ENCODE peak calls at places on chromosomes 3 and 15, in five cellular contexts. U is WERI-Rb-1; S is CD4-positive, alpha-beta memory T cell; N is Peyer's patch; K is GM23338. B is an unnamed sample. For H3K36me3, the result is how much of the 10 kb centered on the place peaks cover.

GRCh38 chr15:96442076-96442475 is 111.6 kb downstream of the NR2F2 start:
- DNase-seq in U (no peak), S (no peak), N (no peak), K (no peak), B (no peak)

GRCh38 chr3:101695779-101696372 is 9.4 kb upstream of the RPL24 start:
- DNase-seq in U (peak), S (peak), N (no peak), K (peak), B (no peak)

GRCh38 chr3:11434017-11434526 is 161.9 kb downstream of the ATG7 start:
- DNase-seq in U (no peak), S (no peak), N (no peak), K (no peak), B (peak)

GRCh38 chr3:108124337-108125150 is 33.7 kb upstream of the CD47 start:
- DNase-seq in U (no peak), S (peak), N (no peak), K (peak), B (no peak)

GRCh38 chr15:58213587-58214360 is 75.6 kb downstream of the AQP9 start:
- DNase-seq in U (no peak), S (no peak), N (no peak), K (no peak), B (no peak)

GRCh38 chr3:151559736-151560135 is 98.9 kb upstream of the IGSF10 start:
- DNase-seq in U (no peak), S (no peak), N (no peak), K (no peak), B (no peak)

GRCh38 chr3:98039322-98040024 is 4.4 kb upstream of the GABRR3 start:
- DNase-seq in U (peak), S (peak), N (no peak), K (peak), B (peak)

GRCh38 chr3:71978150-71978721 is 193.3 kb upstream of the PROK2 start:
- DNase-seq in U (no peak), S (no peak), N (no peak), K (no peak), B (no peak)

GRCh38 chr15:57395292-57395691 is 19.0 kb downstream of the CGNL1 start:
- DNase-seq in U (peak), S (no peak), N (no peak), K (no peak), B (no peak)

GRCh38 chr3:119538772-119539171 is 20.6 kb downstream of the CD80 start:
- DNase-seq in U (no peak), S (no peak), N (no peak), K (no peak), B (no peak)

GRCh38 chr15:59688383-59688887 is 685 bp downstream of the BNIP2 start:
- DNase-seq in U (no peak), S (peak), N (no peak), K (peak), B (no peak)

GRCh38 chr15:92163641-92164040 is 230.0 kb upstream of the ST8SIA2 start:
- DNase-seq in U (no peak), S (no peak), N (no peak), K (no peak), B (no peak)

GRCh38 chr3:139285691-139286090 is 58.1 kb upstream of the MRPS22 start:
- DNase-seq in U (peak), S (no peak), N (no peak), K (no peak), B (no peak)

GRCh38 chr15:99454941-99455795 is 110.6 kb upstream of the MEF2A start:
- DNase-seq in U (peak), S (no peak), N (peak), K (no peak), B (no peak)

GRCh38 chr3:128226794-128227399 is 73.6 kb downstream of the EEFSEC start:
- DNase-seq in U (peak), S (no peak), N (no peak), K (peak), B (peak)

DNA sequence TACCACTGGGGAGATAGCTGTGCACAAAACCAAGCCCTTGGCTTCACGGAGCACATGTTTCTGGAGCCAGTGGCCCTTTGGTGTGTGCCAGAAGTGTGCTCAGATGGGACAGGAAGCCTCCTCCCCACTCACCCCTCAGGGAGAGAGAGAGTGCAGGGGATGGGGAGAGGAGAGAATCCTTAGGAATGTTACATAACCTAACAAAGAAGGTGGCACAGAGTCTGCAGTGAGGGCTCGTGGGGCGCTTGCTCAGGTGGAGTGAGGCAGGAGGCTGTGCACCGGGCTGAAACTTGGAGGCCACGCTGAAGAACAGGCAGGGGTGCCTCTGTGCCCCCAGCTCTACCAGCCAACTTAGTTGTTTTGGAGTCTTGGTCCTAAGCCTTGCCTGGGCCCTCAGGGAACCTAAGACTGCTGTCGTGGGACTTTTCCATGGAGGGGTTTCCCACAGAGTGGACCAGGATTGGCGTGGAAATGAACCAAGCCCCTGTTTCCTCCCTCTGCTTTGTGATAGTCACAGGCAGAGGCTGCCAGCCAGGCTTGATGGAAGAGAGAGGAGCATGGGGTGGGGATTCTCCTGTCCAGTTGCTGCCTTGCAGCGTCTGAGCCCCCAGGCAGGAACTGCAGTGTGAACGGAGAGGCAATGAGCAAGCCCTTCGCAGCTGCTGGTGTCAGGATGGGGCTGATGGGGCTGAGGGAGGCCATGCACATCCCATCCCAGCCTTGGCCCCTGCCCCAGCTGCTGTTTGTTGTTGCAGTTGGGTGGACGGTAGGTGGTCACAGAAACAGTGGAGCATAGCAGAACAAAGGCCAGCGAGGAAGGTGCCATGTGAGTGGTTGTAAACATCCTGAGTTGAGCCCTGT is 32.7 kb downstream of the PDIA5 start:
- DNase-seq in U (no peak), S (no peak), N (peak), K (peak), B (no peak)
- H3K36me3 ChIP-seq in U (half or more), S (under half), N (under half), K (under half), B (under half)

DNA sequence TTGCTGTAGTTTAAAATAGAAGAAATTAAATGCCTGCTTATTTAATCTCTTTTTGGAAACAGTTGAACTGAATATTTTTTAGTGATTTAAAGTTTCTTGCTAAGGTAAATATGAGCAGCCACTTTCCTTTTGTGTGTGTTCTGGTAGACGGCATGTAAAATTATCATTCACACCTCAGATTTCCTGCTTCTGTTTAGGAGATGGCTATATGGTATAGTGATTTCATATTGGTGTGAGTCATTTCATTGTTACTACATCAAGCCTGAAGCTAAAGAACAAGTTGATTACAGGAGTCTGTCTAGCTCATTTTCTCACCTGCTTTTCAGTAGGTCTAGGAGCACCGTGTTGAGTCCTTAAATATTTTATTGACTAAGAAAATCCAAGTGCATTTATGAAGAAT is 2.2 kb downstream of the LRCH3 start:
- DNase-seq in U (no peak), S (peak), N (no peak), K (no peak), B (no peak)
- H3K4me3 ChIP-seq in U (no peak), S (no peak), N (no peak), K (peak), B (no peak)

DNA sequence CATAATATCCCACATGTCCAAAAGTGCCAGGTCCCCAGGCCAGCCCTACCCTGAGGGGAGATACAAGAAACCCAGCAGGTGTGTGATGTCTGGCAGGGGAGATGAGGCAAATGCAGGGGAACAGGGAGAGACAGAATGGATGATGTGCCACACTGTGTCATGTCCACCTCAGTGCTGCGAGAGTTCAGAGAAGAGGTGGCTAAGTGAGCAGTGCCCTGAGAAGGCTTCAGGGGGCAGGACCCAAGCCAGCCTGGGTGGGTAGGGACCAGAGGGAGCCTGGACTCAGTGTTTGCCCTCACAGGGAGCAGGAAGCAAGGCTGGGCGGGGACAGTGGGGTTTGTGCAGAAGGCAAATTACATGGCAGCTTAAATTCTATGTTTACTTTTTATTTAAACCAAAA is 61.2 kb downstream of the KLHL6 start:
- DNase-seq in U (no peak), S (no peak), N (no peak), K (no peak), B (no peak)
- H3K36me3 ChIP-seq in U (under half), S (under half), N (under half), K (under half), B (under half)

GRCh38 chr3:32457971-32458471 is 44.6 kb downstream of the CMTM6 start:
- DNase-seq in U (no peak), S (peak), N (no peak), K (no peak), B (no peak)
- H3K4me3 ChIP-seq in U (no peak), S (no peak), N (peak), K (no peak), B (no peak)

DNA sequence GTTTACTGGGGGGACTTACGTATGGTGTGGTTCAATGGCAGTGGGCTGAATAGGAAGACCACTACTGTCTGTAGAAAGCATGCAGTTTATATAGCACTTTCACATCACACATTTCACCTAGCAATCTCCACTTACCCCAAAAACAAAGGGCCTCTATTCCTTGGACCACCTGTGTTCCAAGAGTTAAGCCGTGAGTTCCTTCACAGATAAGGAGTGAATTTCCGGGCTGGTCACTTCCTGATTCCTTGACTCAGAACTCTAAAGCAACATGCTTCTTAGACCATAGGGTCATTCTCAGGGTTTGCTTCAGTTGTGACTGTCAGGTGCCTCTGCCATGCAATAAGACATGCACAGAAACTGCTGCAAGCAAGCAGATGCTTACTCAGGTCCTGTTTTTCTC is 588.5 kb upstream of the TGFBR2 start:
- DNase-seq in U (no peak), S (no peak), N (no peak), K (no peak), B (no peak)
- H3K36me3 ChIP-seq in U (under half), S (under half), N (under half), K (under half), B (under half)